ENCODE peak calls at places on chromosome 10, in nine cellular contexts. O is CD8-positive, alpha-beta memory T cell; H is body of pancreas; Q is effector memory CD4-positive, alpha-beta T cell; G is fibroblast of lung; D is prostate gland; Y is uterus; X is A549; R is Panc1. N is an unnamed sample. For H3K4me1, the result is how much of the 10 kb centered on the place peaks cover.

GRCh38 chr10:75208177-75208576 is 2.4 kb upstream of the VDAC2 start:
- DNase-seq in G (peak), X (no peak), Q (no peak), D (peak), H (no peak), Y (no peak), R (no peak), O (no peak), N (no peak)

GRCh38 chr10:32377458-32378370 is 30.8 kb upstream of the EPC1 start:
- DNase-seq in X (no peak), D (no peak), O (peak), H (peak), Q (no peak), R (no peak), G (peak), Y (peak), N (peak)

GRCh38 chr10:37667736-37668135 is 189.7 kb downstream of the ZNF248 start:
- DNase-seq in H (no peak), G (no peak), X (no peak), D (no peak), O (no peak), R (no peak), Q (no peak), Y (no peak), N (no peak)

GRCh38 chr10:48358838-48359237 is 52.4 kb downstream of the MAPK8 start:
- DNase-seq in Y (no peak), D (no peak), O (no peak), Q (no peak), X (no peak), G (no peak), H (no peak), R (no peak), N (no peak)

GRCh38 chr10:111297351-111297848 is 220.6 kb downstream of the ADRA2A start:
- DNase-seq in D (no peak), Y (no peak), H (no peak), X (no peak), Q (no peak), O (no peak), G (peak), R (no peak), N (no peak)

GRCh38 chr10:92811986-92812385 is 36.3 kb upstream of the EXOC6 start:
- DNase-seq in G (no peak), Q (no peak), Y (no peak), X (no peak), D (no peak), R (no peak), H (no peak), O (no peak), N (no peak)

GRCh38 chr10:72688208-72688651 is 3.7 kb upstream of the MCU start:
- DNase-seq in X (peak), D (no peak), O (no peak), Y (no peak), G (peak), R (peak), Q (no peak), H (peak), N (no peak)

GRCh38 chr10:3781458-3782098 is 3.4 kb downstream of the KLF6 start:
- DNase-seq in D (no peak), Q (no peak), Y (no peak), H (peak), X (no peak), O (peak), R (no peak), G (peak), N (no peak)

GRCh38 chr10:3906511-3907111 is 121.6 kb upstream of the KLF6 start:
- DNase-seq in O (no peak), R (peak), Y (no peak), Q (no peak), X (no peak), D (no peak), H (no peak), G (peak), N (no peak)

GRCh38 chr10:32139223-32140073 is 83.2 kb upstream of the KIF5B start:
- DNase-seq in X (peak), H (peak), D (peak), Y (peak), O (no peak), G (peak), Q (no peak), R (peak), N (no peak)

GRCh38 chr10:6221971-6222751 is 19.4 kb downstream of the PFKFB3 start:
- DNase-seq in R (no peak), G (peak), Q (no peak), H (no peak), Y (no peak), X (no peak), D (no peak), O (no peak), N (no peak)

GRCh38 chr10:1195828-1196227 is 139.6 kb downstream of the WDR37 start:
- DNase-seq in G (no peak), Q (no peak), O (no peak), X (no peak), R (no peak), H (no peak), Y (no peak), D (no peak), N (no peak)

GRCh38 chr10:73979428-73980407 is 18.2 kb upstream of the VCL start:
- DNase-seq in D (no peak), G (no peak), O (no peak), H (no peak), R (no peak), Y (no peak), Q (no peak), X (no peak), N (no peak)

GRCh38 chr10:91682912-91683311 is 50.0 kb upstream of the PPP1R3C start:
- DNase-seq in Y (no peak), R (no peak), O (no peak), Q (no peak), G (no peak), X (no peak), H (no peak), D (no peak), N (no peak)

GRCh38 chr10:58662314-58662713 is 149.6 kb downstream of the BICC1 start:
- DNase-seq in R (no peak), O (no peak), D (no peak), Q (no peak), X (peak), H (no peak), G (peak), Y (no peak), N (no peak)

GRCh38 chr10:96497391-96497790 is 16.3 kb downstream of the TLL2 start:
- DNase-seq in O (no peak), Y (no peak), X (no peak), D (no peak), G (no peak), R (no peak), H (no peak), Q (no peak), N (no peak)

GRCh38 chr10:109698121-109698520 is 225.2 kb downstream of the XPNPEP1 start:
- DNase-seq in Q (no peak), R (no peak), O (no peak), G (no peak), X (no peak), Y (no peak), H (no peak), D (no peak), N (no peak)

GRCh38 chr10:86918022-86918471 is 39.4 kb downstream of the MMRN2 start:
- DNase-seq in H (no peak), G (peak), O (no peak), X (no peak), Y (no peak), Q (no peak), D (no peak), R (no peak), N (no peak)

GRCh38 chr10:3295501-3296005 is 123.0 kb upstream of the PITRM1 start:
- DNase-seq in D (no peak), H (no peak), O (no peak), Y (no peak), R (no peak), G (peak), Q (no peak), X (no peak), N (no peak)

GRCh38 chr10:76282122-76283030 is 851.0 kb downstream of the LRMDA start:
- DNase-seq in X (no peak), O (no peak), G (peak), Q (no peak), D (no peak), R (no peak), H (peak), Y (peak), N (no peak)

GRCh38 chr10:1643161-1643910 is 94.0 kb downstream of the ADARB2 start:
- DNase-seq in Q (no peak), O (no peak), D (no peak), H (no peak), G (no peak), Y (no peak), X (peak), R (no peak), N (no peak)

GRCh38 chr10:5596611-5597341 is 69.6 kb downstream of the ASB13 start:
- DNase-seq in H (no peak), R (no peak), Q (no peak), O (no peak), X (no peak), Y (no peak), D (no peak), G (no peak), N (no peak)

GRCh38 chr10:108868881-108869280 is 1054.4 kb downstream of the XPNPEP1 start:
- DNase-seq in X (no peak), R (no peak), Y (no peak), G (no peak), O (no peak), D (no peak), H (no peak), Q (no peak), N (no peak)

GRCh38 chr10:33376476-33376875 is 42.0 kb upstream of the NRP1 start:
- DNase-seq in Q (no peak), G (no peak), D (no peak), Y (no peak), R (no peak), X (no peak), O (no peak), H (no peak), N (no peak)

GRCh38 chr10:75452997-75453396 is 21.6 kb downstream of the LRMDA start:
- DNase-seq in O (no peak), R (no peak), X (no peak), Q (no peak), H (no peak), Y (no peak), D (no peak), G (no peak), N (no peak)

GRCh38 chr10:6713716-6714115 is 133.6 kb upstream of the PRKCQ start:
- DNase-seq in G (no peak), H (no peak), Y (no peak), Q (no peak), X (no peak), R (no peak), D (no peak), O (no peak), N (no peak)

GRCh38 chr10:96275685-96276418 is 4.5 kb upstream of the BLNK start:
- DNase-seq in X (no peak), R (no peak), O (no peak), H (peak), D (peak), Q (no peak), Y (no peak), G (no peak), N (no peak)

GRCh38 chr10:127798116-127798515 is 61.1 kb downstream of the FOXI2 start:
- DNase-seq in D (no peak), Q (no peak), H (no peak), R (no peak), Y (no peak), X (no peak), O (no peak), G (no peak), N (no peak)

GRCh38 chr10:28354552-28354951 is 51.7 kb upstream of the MPP7 start:
- DNase-seq in O (no peak), G (no peak), X (no peak), H (no peak), D (no peak), R (no peak), Q (no peak), Y (no peak), N (no peak)

DNA sequence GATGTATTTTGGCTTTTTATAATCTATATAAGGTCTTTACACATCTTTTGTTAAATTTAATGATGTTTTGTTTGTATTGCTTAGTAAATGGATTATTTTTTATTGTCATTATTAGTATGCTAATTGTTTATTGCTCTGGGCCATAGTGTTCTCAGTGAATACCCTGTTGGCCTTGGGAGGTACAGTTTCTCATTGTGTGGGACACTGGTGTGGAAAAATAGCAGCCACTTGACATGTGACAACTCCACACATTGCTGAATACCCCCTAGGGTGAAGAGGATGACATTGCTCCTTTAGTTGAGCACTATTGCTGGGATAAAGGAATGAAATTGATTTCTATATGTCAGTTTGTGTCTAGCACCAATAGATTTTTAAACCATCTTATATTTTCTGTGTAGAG is 130.9 kb downstream of the CCNY start:
- DNase-seq in Q (no peak), Y (no peak), H (no peak), X (no peak), D (no peak), R (no peak), G (no peak), O (no peak), N (no peak)
- H3K4me1 ChIP-seq in Q (under half), Y (under half), H (half or more), X (under half), D (under half), R (under half), G (under half), O (half or more), N (under half)

GRCh38 chr10:118569241-118569881 is 26.1 kb downstream of the PRLHR start:
- DNase-seq in Q (no peak), H (no peak), X (no peak), R (no peak), D (no peak), O (no peak), Y (peak), G (peak), N (no peak)
- H3K4me1 ChIP-seq in Q (under half), H (under half), X (under half), R (under half), D (under half), O (under half), Y (under half), G (under half), N (under half)

GRCh38 chr10:70052462-70053211 is at the start of gene MACROH2A2:
- DNase-seq in D (peak), O (no peak), G (peak), H (peak), X (peak), R (no peak), Q (no peak), Y (peak), N (no peak)

GRCh38 chr10:70055550-70055949 is 2.9 kb downstream of the MACROH2A2 start:
- DNase-seq in H (no peak), D (no peak), Q (no peak), O (no peak), G (peak), Y (no peak), X (no peak), R (no peak), N (no peak)

GRCh38 chr10:70053212-70053895 is 708 bp downstream of the MACROH2A2 start:
- DNase-seq in R (no peak), O (no peak), G (peak), X (no peak), Q (no peak), D (no peak), Y (no peak), H (peak), N (no peak)

GRCh38 chr10:70053896-70054641 is 1.4 kb downstream of the MACROH2A2 start:
- DNase-seq in X (peak), D (no peak), H (peak), G (peak), Q (no peak), Y (no peak), R (no peak), O (no peak), N (no peak)

GRCh38 chr10:70054902-70055301 is 2.3 kb downstream of the MACROH2A2 start:
- DNase-seq in G (no peak), X (no peak), D (no peak), O (no peak), Q (no peak), R (no peak), H (no peak), Y (no peak), N (no peak)
- H3K4me1 ChIP-seq in G (under half), X (under half), D (under half), O (under half), Q (under half), R (under half), H (under half), Y (under half), N (under half)

DNA sequence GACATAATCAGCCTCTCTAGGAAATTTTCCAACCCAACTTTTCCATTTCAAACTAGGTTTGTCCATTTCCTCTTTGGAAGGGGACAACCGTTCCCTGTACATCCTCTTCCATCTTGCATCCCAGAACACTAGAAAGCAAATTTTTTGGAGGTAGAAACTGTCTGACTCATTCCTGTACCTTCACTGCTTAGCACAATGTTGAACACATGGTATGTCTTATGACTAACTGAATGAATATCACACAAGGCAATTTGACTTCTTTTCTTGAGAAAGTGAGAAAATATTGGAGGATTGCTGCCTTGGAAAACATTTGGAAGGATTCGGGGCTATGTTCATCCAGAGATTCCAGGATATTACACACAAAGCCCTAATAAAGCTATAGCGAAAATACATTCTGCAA is 289.1 kb downstream of the FGFR2 start:
- DNase-seq in D (no peak), X (no peak), Y (no peak), R (no peak), G (peak), O (no peak), H (no peak), Q (no peak), N (no peak)
- H3K4me1 ChIP-seq in D (under half), X (under half), Y (under half), R (under half), G (under half), O (under half), H (under half), Q (under half), N (under half)

GRCh38 chr10:124605001-124605370 is 139.2 kb downstream of the FAM53B start:
- DNase-seq in G (no peak), Y (no peak), H (no peak), R (no peak), X (no peak), D (no peak), Q (no peak), O (no peak), N (no peak)
- H3K4me1 ChIP-seq in G (under half), Y (under half), H (under half), R (under half), X (under half), D (under half), Q (under half), O (under half), N (under half)

GRCh38 chr10:124338276-124338915 is 80.3 kb downstream of the OAT start:
- DNase-seq in O (no peak), Q (no peak), R (no peak), D (no peak), H (no peak), X (no peak), Y (no peak), G (no peak), N (no peak)

GRCh38 chr10:124342136-124342820 is 76.4 kb downstream of the OAT start:
- DNase-seq in H (no peak), O (no peak), Y (no peak), D (no peak), Q (no peak), R (no peak), G (no peak), X (no peak), N (no peak)

GRCh38 chr10:124339951-124340760 is 78.6 kb downstream of the OAT start:
- DNase-seq in X (no peak), R (peak), Q (no peak), G (peak), Y (no peak), H (no peak), O (no peak), D (no peak), N (no peak)

GRCh38 chr10:124341768-124342135 is 77.0 kb downstream of the OAT start:
- DNase-seq in Y (no peak), H (no peak), G (no peak), Q (no peak), X (no peak), R (no peak), O (no peak), D (no peak), N (no peak)

DNA sequence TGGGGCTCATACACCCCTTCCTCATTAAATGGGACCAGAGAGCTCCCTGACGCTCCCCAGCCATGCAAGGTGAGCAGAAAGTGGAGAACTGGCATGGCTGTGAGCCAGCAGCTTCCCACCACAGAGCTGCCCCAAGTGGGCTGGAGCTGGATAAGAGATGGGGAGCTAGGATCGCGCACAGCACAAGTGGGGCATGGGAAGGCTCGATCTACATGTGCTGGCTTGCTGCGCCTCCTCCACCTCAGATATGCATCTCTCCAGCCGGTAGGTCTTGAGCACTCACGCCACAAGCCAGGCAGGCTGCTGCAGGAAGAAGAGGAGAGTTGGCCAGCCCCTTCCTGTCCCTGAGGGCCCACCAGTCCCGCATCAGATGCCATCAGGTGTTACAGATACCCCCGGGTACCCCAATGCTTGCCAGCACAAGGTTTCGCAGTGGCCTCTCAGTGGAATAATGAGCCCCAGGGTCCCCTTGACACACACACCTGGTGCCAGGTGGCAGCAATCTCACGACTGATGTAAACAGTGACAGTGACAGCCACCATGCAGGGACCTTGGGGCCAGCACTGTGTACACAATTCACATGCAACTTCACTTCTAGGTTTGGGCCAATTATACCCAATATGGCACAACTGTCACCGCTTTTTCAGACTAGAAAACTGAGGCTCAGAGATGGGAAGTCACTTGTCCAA is 79.5 kb downstream of the OAT start:
- DNase-seq in Y (no peak), D (no peak), Q (no peak), R (no peak), X (no peak), G (no peak), O (no peak), H (no peak), N (no peak)
- H3K4me1 ChIP-seq in Y (under half), D (under half), Q (under half), R (under half), X (under half), G (under half), O (under half), H (under half), N (under half)

GRCh38 chr10:133388265-133388972 is 5.5 kb upstream of the MTG1 start:
- DNase-seq in Y (peak), D (no peak), X (no peak), G (no peak), R (no peak), H (no peak), Q (no peak), O (no peak), N (no peak)

GRCh38 chr10:133390597-133391248 is 3.2 kb upstream of the MTG1 start:
- DNase-seq in X (no peak), Q (no peak), R (no peak), Y (peak), O (no peak), D (no peak), G (no peak), H (no peak), N (no peak)

GRCh38 chr10:133391249-133391635 is 2.7 kb upstream of the MTG1 start:
- DNase-seq in Q (no peak), G (no peak), H (no peak), R (no peak), X (no peak), D (no peak), Y (no peak), O (no peak), N (no peak)

GRCh38 chr10:133391761-133392518 is 2.0 kb upstream of the MTG1 start:
- DNase-seq in R (no peak), H (no peak), O (no peak), Y (no peak), X (no peak), D (no peak), Q (no peak), G (no peak), N (no peak)

GRCh38 chr10:133388973-133389818 is 4.8 kb upstream of the MTG1 start:
- DNase-seq in Q (no peak), X (no peak), R (no peak), D (no peak), Y (peak), O (peak), G (no peak), H (no peak), N (no peak)
- H3K4me1 ChIP-seq in Q (under half), X (under half), R (under half), D (under half), Y (under half), O (under half), G (under half), H (under half), N (under half)

GRCh38 chr10:12416396-12417090 is 67.2 kb downstream of the CAMK1D start:
- DNase-seq in X (no peak), G (peak), H (no peak), O (no peak), D (no peak), Y (no peak), Q (no peak), R (no peak), N (no peak)
- H3K4me1 ChIP-seq in X (under half), G (under half), H (under half), O (under half), D (under half), Y (under half), Q (under half), R (under half), N (under half)